ENCODE peak calls at places on chromosome 17, in seven cellular contexts. E, C, G, Q, T, N and Z are unnamed samples.

GRCh38 chr17:76053230-76054111 is 18.8 kb downstream of the SRP68 start:
- DNase-seq in E (peak), C (no peak), G (no peak), Q (peak), T (no peak), N (peak), Z (no peak)

GRCh38 chr17:33080091-33080490 is 88.4 kb downstream of the SPACA3 start:
- DNase-seq in E (no peak), C (no peak), G (no peak), Q (no peak), T (no peak), N (no peak), Z (no peak)

GRCh38 chr17:13647551-13647950 is 45.8 kb upstream of the HS3ST3A1 start:
- DNase-seq in E (no peak), C (no peak), G (peak), Q (no peak), T (no peak), N (no peak), Z (no peak)

GRCh38 chr17:63358111-63358839 is 87.8 kb downstream of the CYB561 start:
- DNase-seq in E (peak), C (no peak), G (peak), Q (no peak), T (no peak), N (peak), Z (no peak)

GRCh38 chr17:76968707-76969597 is 100.7 kb downstream of the MGAT5B start:
- DNase-seq in E (no peak), C (peak), G (no peak), Q (peak), T (peak), N (peak), Z (no peak)

GRCh38 chr17:57502696-57503307 is 242.3 kb downstream of the CCDC182 start:
- DNase-seq in E (no peak), C (no peak), G (no peak), Q (no peak), T (no peak), N (no peak), Z (no peak)

GRCh38 chr17:82596316-82596715 is 51.9 kb downstream of the WDR45B start:
- DNase-seq in E (no peak), C (no peak), G (no peak), Q (no peak), T (no peak), N (no peak), Z (no peak)

GRCh38 chr17:7557825-7558543 is 566 bp upstream of the TNFSF13 start:
- DNase-seq in E (peak), C (peak), G (peak), Q (peak), T (no peak), N (peak), Z (peak)

GRCh38 chr17:69757794-69758430 is 317.1 kb upstream of the KCNJ16 start:
- DNase-seq in E (no peak), C (no peak), G (peak), Q (no peak), T (no peak), N (peak), Z (no peak)

GRCh38 chr17:27241346-27241946 is 52.5 kb upstream of the WSB1 start:
- DNase-seq in E (no peak), C (no peak), G (peak), Q (no peak), T (no peak), N (peak), Z (no peak)

GRCh38 chr17:47836601-47837000 is 4.5 kb downstream of the SCRN2 start:
- DNase-seq in E (no peak), C (no peak), G (no peak), Q (no peak), T (no peak), N (no peak), Z (no peak)

GRCh38 chr17:7882068-7882467 is 6.5 kb upstream of the CHD3 start:
- DNase-seq in E (no peak), C (peak), G (no peak), Q (no peak), T (no peak), N (no peak), Z (no peak)

GRCh38 chr17:75288784-75289121 is 480 bp downstream of the SLC25A19 start:
- DNase-seq in E (no peak), C (peak), G (no peak), Q (no peak), T (no peak), N (peak), Z (peak)

GRCh38 chr17:60416368-60416925 is 5.8 kb upstream of the CHCT1 start:
- DNase-seq in E (peak), C (peak), G (peak), Q (no peak), T (no peak), N (no peak), Z (no peak)

GRCh38 chr17:38893612-38894011 is 23.8 kb downstream of the LASP1 start:
- DNase-seq in E (peak), C (no peak), G (no peak), Q (no peak), T (no peak), N (no peak), Z (no peak)

GRCh38 chr17:40025991-40026815 is 11.0 kb downstream of the CSF3 start:
- DNase-seq in E (peak), C (no peak), G (no peak), Q (no peak), T (peak), N (peak), Z (no peak)

GRCh38 chr17:70089513-70090148 is 14.6 kb downstream of the KCNJ16 start:
- DNase-seq in E (no peak), C (peak), G (no peak), Q (no peak), T (no peak), N (no peak), Z (no peak)